ENCODE peak calls at places on chromosomes 1 and 21, in six cellular contexts. L is NCI-H1694 treated with DMSO at 0.1 percent for 48 hours; Y is Daoy; S is activated CD4-positive, alpha-beta T cell treated with anti-CD3 and anti-CD28 coated beads, Interleukin-2, amount 10 ng/mL, durations not matched to agents 24 days and 14 days; Z is cardiac muscle cell; K is CD4-positive, alpha-beta memory T cell. T is an unnamed sample.

GRCh38 chr1:43521078-43521477 is 9.6 kb upstream of the PTPRF start:
- DNase-seq in L (no peak), S (no peak), K (no peak), Z (no peak), Y (no peak), T (no peak)

GRCh38 chr1:37306461-37306860 is 167.9 kb upstream of the ZC3H12A start:
- DNase-seq in Y (no peak), S (no peak), L (no peak), Z (peak), K (no peak), T (no peak)

GRCh38 chr1:21875621-21876063 is 61.5 kb downstream of the HSPG2 start:
- DNase-seq in Z (no peak), L (no peak), Y (no peak), S (no peak), K (no peak), T (no peak)

GRCh38 chr1:119646521-119647227 is 1.4 kb downstream of the ZNF697 start:
- DNase-seq in S (no peak), Z (peak), Y (peak), K (no peak), L (no peak), T (no peak)

GRCh38 chr1:6774381-6774780 is 10.9 kb upstream of the CAMTA1 start:
- DNase-seq in Y (no peak), K (no peak), Z (no peak), L (no peak), S (no peak), T (no peak)

GRCh38 chr1:236284291-236284711 is 2.5 kb upstream of the ERO1B start:
- DNase-seq in S (peak), Y (no peak), Z (no peak), K (no peak), L (no peak), T (peak)

GRCh38 chr1:28835237-28835650 is 23.3 kb downstream of the OPRD1 start:
- DNase-seq in Z (no peak), Y (no peak), S (no peak), L (peak), K (no peak), T (no peak)

GRCh38 chr21:31714741-31715365 is 17.1 kb downstream of the SCAF4 start:
- DNase-seq in Z (no peak), Y (no peak), L (no peak), K (no peak), S (no peak), T (no peak)

GRCh38 chr21:42219606-42220137 is 732 bp downstream of the ABCG1 start:
- DNase-seq in Z (peak), S (peak), Y (peak), K (no peak), L (no peak), T (peak)

GRCh38 chr1:19651141-19651737 is 7.1 kb downstream of the NBL1 start:
- DNase-seq in L (no peak), K (peak), S (peak), Y (peak), Z (peak), T (no peak)

GRCh38 chr1:154957258-154957657 is 1.4 kb upstream of the PBXIP1 start:
- DNase-seq in K (no peak), Z (no peak), Y (no peak), S (peak), L (no peak), T (no peak)

GRCh38 chr1:232423591-232423990 is 206.3 kb downstream of the SIPA1L2 start:
- DNase-seq in K (no peak), Y (no peak), Z (peak), L (no peak), S (no peak), T (no peak)

GRCh38 chr1:187991944-187992343 is 1163.2 kb downstream of the PLA2G4A start:
- DNase-seq in S (no peak), K (no peak), Y (no peak), L (no peak), Z (no peak), T (no peak)

T was measured in naive B cell.